ENCODE peak calls at places on chromosomes 12 and 14, in six cellular contexts. One of them, this sample, is unnamed.

GRCh38 chr12:88638388-88638787 is 58.1 kb upstream of the KITLG start:
- ATAC-seq in HepG2: no peak
- ATAC-seq in GM12878: no peak
- ATAC-seq in A549: no peak
- ATAC-seq in upper lobe of left lung: peak
- ATAC-seq in K562: no peak
- ATAC-seq in this sample: no peak

GRCh38 chr14:81519200-81519998 is 14.3 kb downstream of the SEL1L start:
- ATAC-seq in upper lobe of left lung: peak
- ATAC-seq in GM12878: peak
- ATAC-seq in A549: no peak
- ATAC-seq in HepG2: no peak
- ATAC-seq in K562: peak
- ATAC-seq in this sample: peak

GRCh38 chr12:87928046-87928445 is 101.2 kb downstream of the C12orf50 start:
- ATAC-seq in K562: no peak
- ATAC-seq in A549: no peak
- ATAC-seq in GM12878: no peak
- ATAC-seq in upper lobe of left lung: no peak
- ATAC-seq in HepG2: no peak
- ATAC-seq in this sample: no peak

GRCh38 chr14:89444044-89444443 is 27.0 kb upstream of the FOXN3 start:
- ATAC-seq in GM12878: peak
- ATAC-seq in A549: no peak
- ATAC-seq in upper lobe of left lung: peak
- ATAC-seq in HepG2: no peak
- ATAC-seq in K562: no peak
- ATAC-seq in this sample: no peak

GRCh38 chr12:130557876-130558770 is 158.0 kb downstream of the RIMBP2 start:
- ATAC-seq in K562: no peak
- ATAC-seq in upper lobe of left lung: no peak
- ATAC-seq in A549: no peak
- ATAC-seq in HepG2: no peak
- ATAC-seq in GM12878: no peak
- ATAC-seq in this sample: no peak

GRCh38 chr12:112479413-112479812 is 60.7 kb downstream of the PTPN11 start:
- ATAC-seq in upper lobe of left lung: no peak
- ATAC-seq in A549: no peak
- ATAC-seq in GM12878: no peak
- ATAC-seq in K562: no peak
- ATAC-seq in HepG2: no peak
- ATAC-seq in this sample: no peak

GRCh38 chr12:55745361-55746146 is 2.6 kb downstream of the GDF11 start:
- ATAC-seq in GM12878: peak
- ATAC-seq in upper lobe of left lung: no peak
- ATAC-seq in HepG2: peak
- ATAC-seq in K562: peak
- ATAC-seq in A549: no peak
- ATAC-seq in this sample: no peak

GRCh38 chr12:56787498-56787897 is 24.4 kb downstream of the HSD17B6 start:
- ATAC-seq in GM12878: no peak
- ATAC-seq in HepG2: no peak
- ATAC-seq in K562: no peak
- ATAC-seq in A549: no peak
- ATAC-seq in upper lobe of left lung: no peak
- ATAC-seq in this sample: no peak

GRCh38 chr12:51901881-51902280 is 5.4 kb upstream of the ACVRL1 start:
- ATAC-seq in upper lobe of left lung: no peak
- ATAC-seq in K562: no peak
- ATAC-seq in GM12878: no peak
- ATAC-seq in HepG2: no peak
- ATAC-seq in A549: no peak
- ATAC-seq in this sample: no peak

GRCh38 chr14:103031956-103032355 is 25.4 kb downstream of the CDC42BPB start:
- ATAC-seq in upper lobe of left lung: no peak
- ATAC-seq in A549: peak
- ATAC-seq in GM12878: no peak
- ATAC-seq in HepG2: peak
- ATAC-seq in K562: no peak
- ATAC-seq in this sample: no peak

GRCh38 chr14:93051600-93052546 is 63.9 kb downstream of the ITPK1 start:
- ATAC-seq in HepG2: no peak
- ATAC-seq in K562: no peak
- ATAC-seq in upper lobe of left lung: no peak
- ATAC-seq in A549: no peak
- ATAC-seq in GM12878: no peak
- ATAC-seq in this sample: no peak

GRCh38 chr12:89439946-89440345 is 84.7 kb downstream of the GALNT4 start:
- ATAC-seq in GM12878: no peak
- ATAC-seq in upper lobe of left lung: no peak
- ATAC-seq in K562: no peak
- ATAC-seq in HepG2: no peak
- ATAC-seq in A549: no peak
- ATAC-seq in this sample: no peak

GRCh38 chr12:11978985-11979384 is 91.8 kb upstream of the BCL2L14 start:
- ATAC-seq in GM12878: no peak
- ATAC-seq in HepG2: no peak
- ATAC-seq in upper lobe of left lung: no peak
- ATAC-seq in A549: no peak
- ATAC-seq in K562: no peak
- ATAC-seq in this sample: no peak

GRCh38 chr14:21553266-21553665 is 26.6 kb downstream of the OR10G3 start:
- ATAC-seq in upper lobe of left lung: no peak
- ATAC-seq in GM12878: no peak
- ATAC-seq in K562: no peak
- ATAC-seq in HepG2: no peak
- ATAC-seq in A549: no peak
- ATAC-seq in this sample: no peak

GRCh38 chr12:2064078-2064507 is 11.3 kb downstream of the CACNA1C start:
- ATAC-seq in K562: no peak
- ATAC-seq in A549: no peak
- ATAC-seq in upper lobe of left lung: peak
- ATAC-seq in GM12878: peak
- ATAC-seq in HepG2: no peak
- ATAC-seq in this sample: peak

GRCh38 chr12:41604830-41605229 is 416.7 kb downstream of the PDZRN4 start:
- ATAC-seq in HepG2: no peak
- ATAC-seq in A549: no peak
- ATAC-seq in upper lobe of left lung: peak
- ATAC-seq in GM12878: no peak
- ATAC-seq in K562: no peak
- ATAC-seq in this sample: no peak

GRCh38 chr12:69546693-69547438 is 38.4 kb upstream of the CCT2 start:
- ATAC-seq in GM12878: peak
- ATAC-seq in A549: no peak
- ATAC-seq in upper lobe of left lung: no peak
- ATAC-seq in K562: no peak
- ATAC-seq in HepG2: no peak
- ATAC-seq in this sample: no peak

GRCh38 chr14:55077691-55078151 is 26.3 kb downstream of the MAPK1IP1L start:
- ATAC-seq in HepG2: peak
- ATAC-seq in GM12878: no peak
- ATAC-seq in K562: no peak
- ATAC-seq in A549: no peak
- ATAC-seq in upper lobe of left lung: peak
- ATAC-seq in this sample: no peak

GRCh38 chr12:116603516-116603915 is 44.3 kb downstream of the MAP1LC3B2 start:
- ATAC-seq in upper lobe of left lung: no peak
- ATAC-seq in HepG2: no peak
- ATAC-seq in GM12878: no peak
- ATAC-seq in A549: no peak
- ATAC-seq in K562: no peak
- ATAC-seq in this sample: no peak

GRCh38 chr12:116601933-116602809 is 43.0 kb downstream of the MAP1LC3B2 start:
- ATAC-seq in A549: no peak
- ATAC-seq in K562: no peak
- ATAC-seq in upper lobe of left lung: no peak
- ATAC-seq in HepG2: no peak
- ATAC-seq in GM12878: no peak
- ATAC-seq in this sample: no peak

GRCh38 chr12:116604883-116605641 is 45.9 kb downstream of the MAP1LC3B2 start:
- ATAC-seq in HepG2: no peak
- ATAC-seq in GM12878: no peak
- ATAC-seq in A549: no peak
- ATAC-seq in upper lobe of left lung: peak
- ATAC-seq in K562: no peak
- ATAC-seq in this sample: peak

GRCh38 chr12:116606397-116606796 is 47.2 kb downstream of the MAP1LC3B2 start:
- ATAC-seq in HepG2: no peak
- ATAC-seq in upper lobe of left lung: no peak
- ATAC-seq in GM12878: no peak
- ATAC-seq in K562: no peak
- ATAC-seq in A549: no peak
- ATAC-seq in this sample: no peak

GRCh38 chr12:116604151-116604550 is 45.0 kb downstream of the MAP1LC3B2 start:
- ATAC-seq in upper lobe of left lung: no peak
- ATAC-seq in K562: no peak
- ATAC-seq in HepG2: no peak
- ATAC-seq in GM12878: no peak
- ATAC-seq in A549: no peak
- ATAC-seq in this sample: no peak
- H3K4me3 ChIP-seq in upper lobe of left lung: no peak
- H3K4me3 ChIP-seq in K562: no peak
- H3K4me3 ChIP-seq in HepG2: no peak
- H3K4me3 ChIP-seq in GM12878: no peak
- H3K4me3 ChIP-seq in A549: no peak
- H3K4me3 ChIP-seq in this sample: no peak

GRCh38 chr12:90921536-90921935 is 33.4 kb downstream of the CCER1 start:
- ATAC-seq in A549: no peak
- ATAC-seq in GM12878: no peak
- ATAC-seq in HepG2: no peak
- ATAC-seq in K562: no peak
- ATAC-seq in upper lobe of left lung: no peak
- ATAC-seq in this sample: no peak

GRCh38 chr12:90925562-90925961 is 29.4 kb downstream of the CCER1 start:
- ATAC-seq in upper lobe of left lung: no peak
- ATAC-seq in HepG2: peak
- ATAC-seq in A549: no peak
- ATAC-seq in GM12878: no peak
- ATAC-seq in K562: no peak
- ATAC-seq in this sample: no peak

DNA sequence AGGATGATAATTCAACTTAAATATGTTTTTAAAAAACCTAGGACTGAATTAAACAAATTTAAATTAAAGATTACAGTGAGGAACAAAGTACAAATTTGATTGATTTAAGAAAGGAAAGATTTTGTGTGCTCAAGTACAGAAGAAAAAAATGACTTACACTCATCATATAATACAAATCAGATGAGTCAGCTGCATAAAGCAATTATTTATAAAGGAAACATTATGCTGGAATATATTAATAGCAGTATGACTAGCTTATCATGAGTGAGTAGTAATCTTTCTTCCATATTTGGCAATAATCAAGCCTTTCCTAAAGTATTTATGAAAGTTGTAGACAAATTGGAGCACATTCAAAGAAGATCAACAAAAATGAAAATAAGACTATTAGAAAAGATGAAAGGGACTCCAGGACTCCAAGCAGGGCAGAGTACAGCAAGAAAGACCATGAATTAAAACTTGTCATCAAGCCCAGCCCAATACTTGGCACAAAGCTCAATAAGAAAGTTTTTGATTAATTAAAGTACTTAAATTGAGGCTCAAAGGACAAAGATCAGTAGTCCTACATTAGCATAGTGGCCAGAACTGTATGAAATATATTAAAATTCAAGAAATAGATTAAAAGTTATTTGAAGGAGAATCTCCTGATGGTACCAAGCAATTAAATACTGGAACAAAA is 32.8 kb downstream of the CCER1 start:
- ATAC-seq in upper lobe of left lung: peak
- ATAC-seq in HepG2: no peak
- ATAC-seq in A549: no peak
- ATAC-seq in K562: no peak
- ATAC-seq in GM12878: no peak
- ATAC-seq in this sample: no peak
- TF ChIP-seq EP300 in upper lobe of left lung: no peak
- TF ChIP-seq EP300 in HepG2: no peak
- TF ChIP-seq EP300 in A549: no peak
- TF ChIP-seq EP300 in K562: no peak
- TF ChIP-seq EP300 in GM12878: no peak
- TF ChIP-seq EP300 in this sample: no peak

GRCh38 chr14:68735836-68736235 is 57.0 kb downstream of the ZFP36L1 start:
- ATAC-seq in HepG2: no peak
- ATAC-seq in A549: no peak
- ATAC-seq in upper lobe of left lung: no peak
- ATAC-seq in K562: no peak
- ATAC-seq in GM12878: no peak
- ATAC-seq in this sample: no peak
- H3K27ac ChIP-seq in HepG2: no peak
- H3K27ac ChIP-seq in A549: no peak
- H3K27ac ChIP-seq in upper lobe of left lung: peak
- H3K27ac ChIP-seq in K562: no peak
- H3K27ac ChIP-seq in GM12878: no peak
- H3K27ac ChIP-seq in this sample: peak

GRCh38 chr14:76829650-76830421 is 3.6 kb downstream of the LRRC74A start:
- ATAC-seq in GM12878: no peak
- ATAC-seq in K562: no peak
- ATAC-seq in A549: no peak
- ATAC-seq in upper lobe of left lung: no peak
- ATAC-seq in HepG2: peak
- ATAC-seq in this sample: no peak

GRCh38 chr14:76826122-76826521 is at the start of gene LRRC74A:
- ATAC-seq in HepG2: no peak
- ATAC-seq in upper lobe of left lung: no peak
- ATAC-seq in GM12878: no peak
- ATAC-seq in K562: no peak
- ATAC-seq in A549: no peak
- ATAC-seq in this sample: no peak

GRCh38 chr14:76829016-76829365 is 2.8 kb downstream of the LRRC74A start:
- ATAC-seq in K562: no peak
- ATAC-seq in GM12878: no peak
- ATAC-seq in A549: no peak
- ATAC-seq in HepG2: no peak
- ATAC-seq in upper lobe of left lung: peak
- ATAC-seq in this sample: peak

GRCh38 chr14:76828339-76829015 is 2.3 kb downstream of the LRRC74A start:
- ATAC-seq in HepG2: no peak
- ATAC-seq in K562: no peak
- ATAC-seq in upper lobe of left lung: peak
- ATAC-seq in A549: no peak
- ATAC-seq in GM12878: no peak
- ATAC-seq in this sample: no peak

DNA sequence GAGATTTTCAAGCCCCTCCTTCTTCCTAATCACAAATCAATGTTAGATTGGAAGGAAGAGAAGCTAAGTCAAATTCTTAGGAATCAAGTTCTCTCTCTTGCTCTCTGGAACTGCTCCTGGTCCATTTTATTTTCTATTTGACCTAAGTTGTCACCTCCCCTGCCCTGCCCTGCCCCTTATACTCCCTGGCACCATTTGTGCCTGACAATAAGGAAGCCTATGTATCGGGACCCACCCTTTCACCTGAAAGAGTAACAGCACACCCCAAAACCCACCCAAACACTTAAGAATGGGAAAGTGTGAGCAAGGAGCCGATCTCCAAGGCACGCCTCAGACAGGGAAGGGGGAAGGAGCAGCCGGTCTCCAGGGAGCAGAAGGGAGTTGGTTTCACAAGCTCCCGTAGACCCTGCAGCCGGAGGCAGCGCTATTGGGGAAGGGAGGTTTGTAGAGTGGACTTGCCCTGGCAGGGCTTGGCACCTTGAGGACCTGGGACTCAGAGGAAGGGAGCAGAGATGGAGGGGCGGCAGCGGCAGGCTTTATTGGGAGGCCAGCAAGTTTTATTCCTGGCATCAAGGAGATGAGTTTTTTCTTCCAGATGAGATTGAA is 1.6 kb downstream of the LRRC74A start:
- ATAC-seq in HepG2: no peak
- ATAC-seq in upper lobe of left lung: peak
- ATAC-seq in K562: no peak
- ATAC-seq in GM12878: no peak
- ATAC-seq in A549: no peak
- ATAC-seq in this sample: no peak
- H3K4me3 ChIP-seq in HepG2: no peak
- H3K4me3 ChIP-seq in upper lobe of left lung: no peak
- H3K4me3 ChIP-seq in K562: no peak
- H3K4me3 ChIP-seq in GM12878: no peak
- H3K4me3 ChIP-seq in A549: no peak
- H3K4me3 ChIP-seq in this sample: peak

This sample was measured in gastroesophageal sphincter.